ENCODE peak calls at places on chromosomes 4 and X, in eight cellular contexts. One of them, this sample, is unnamed.

GRCh38 chrX:71514367-71515038 is 18.4 kb upstream of the OGT start:
- DNase-seq in uterus: no peak
- DNase-seq in WERI-Rb-1: peak
- DNase-seq in breast epithelium: no peak
- DNase-seq in sigmoid colon: no peak
- DNase-seq in choroid plexus epithelial cell: no peak
- DNase-seq in mucosa of descending colon: no peak
- DNase-seq in IMR-90: no peak
- DNase-seq in this sample: no peak

GRCh38 chr4:102825261-102826071 is 1.9 kb downstream of the UBE2D3 start:
- DNase-seq in mucosa of descending colon: no peak
- DNase-seq in sigmoid colon: peak
- DNase-seq in WERI-Rb-1: no peak
- DNase-seq in uterus: no peak
- DNase-seq in IMR-90: peak
- DNase-seq in breast epithelium: no peak
- DNase-seq in choroid plexus epithelial cell: peak
- DNase-seq in this sample: no peak

GRCh38 chr4:173039617-173040176 is 128.9 kb upstream of the GALNT7 start:
- DNase-seq in IMR-90: no peak
- DNase-seq in mucosa of descending colon: no peak
- DNase-seq in choroid plexus epithelial cell: peak
- DNase-seq in sigmoid colon: no peak
- DNase-seq in uterus: no peak
- DNase-seq in breast epithelium: no peak
- DNase-seq in WERI-Rb-1: no peak
- DNase-seq in this sample: no peak

GRCh38 chr4:152512483-152512882 is 23.4 kb downstream of the FBXW7 start:
- DNase-seq in WERI-Rb-1: no peak
- DNase-seq in uterus: no peak
- DNase-seq in sigmoid colon: no peak
- DNase-seq in breast epithelium: no peak
- DNase-seq in choroid plexus epithelial cell: no peak
- DNase-seq in mucosa of descending colon: no peak
- DNase-seq in IMR-90: no peak
- DNase-seq in this sample: no peak

GRCh38 chr4:146245899-146246298 is 31.6 kb downstream of the REELD1 start:
- DNase-seq in mucosa of descending colon: no peak
- DNase-seq in breast epithelium: no peak
- DNase-seq in IMR-90: no peak
- DNase-seq in sigmoid colon: no peak
- DNase-seq in choroid plexus epithelial cell: no peak
- DNase-seq in WERI-Rb-1: no peak
- DNase-seq in uterus: no peak
- DNase-seq in this sample: no peak

GRCh38 chr4:88606832-88607231 is 14.6 kb downstream of the HERC3 start:
- DNase-seq in uterus: no peak
- DNase-seq in IMR-90: no peak
- DNase-seq in WERI-Rb-1: no peak
- DNase-seq in mucosa of descending colon: no peak
- DNase-seq in sigmoid colon: no peak
- DNase-seq in breast epithelium: no peak
- DNase-seq in choroid plexus epithelial cell: no peak
- DNase-seq in this sample: no peak

GRCh38 chr4:159432436-159432835 is 329.6 kb downstream of the RAPGEF2 start:
- DNase-seq in IMR-90: no peak
- DNase-seq in breast epithelium: no peak
- DNase-seq in sigmoid colon: no peak
- DNase-seq in uterus: no peak
- DNase-seq in mucosa of descending colon: no peak
- DNase-seq in WERI-Rb-1: no peak
- DNase-seq in choroid plexus epithelial cell: no peak
- DNase-seq in this sample: no peak

GRCh38 chr4:98262431-98262830 is 1.2 kb downstream of the RAP1GDS1 start:
- DNase-seq in WERI-Rb-1: no peak
- DNase-seq in breast epithelium: no peak
- DNase-seq in choroid plexus epithelial cell: peak
- DNase-seq in mucosa of descending colon: no peak
- DNase-seq in sigmoid colon: no peak
- DNase-seq in uterus: no peak
- DNase-seq in IMR-90: no peak
- DNase-seq in this sample: no peak

GRCh38 chr4:1866095-1866755 is 5.0 kb upstream of the NSD2 start:
- DNase-seq in choroid plexus epithelial cell: no peak
- DNase-seq in sigmoid colon: no peak
- DNase-seq in uterus: no peak
- DNase-seq in breast epithelium: no peak
- DNase-seq in WERI-Rb-1: peak
- DNase-seq in IMR-90: no peak
- DNase-seq in mucosa of descending colon: no peak
- DNase-seq in this sample: no peak

GRCh38 chr4:57658673-57659072 is 548.5 kb upstream of the IGFBP7 start:
- DNase-seq in sigmoid colon: no peak
- DNase-seq in IMR-90: no peak
- DNase-seq in choroid plexus epithelial cell: no peak
- DNase-seq in breast epithelium: no peak
- DNase-seq in uterus: no peak
- DNase-seq in WERI-Rb-1: no peak
- DNase-seq in mucosa of descending colon: no peak
- DNase-seq in this sample: no peak

GRCh38 chr4:58940167-58940566 is 1830.0 kb upstream of the IGFBP7 start:
- DNase-seq in WERI-Rb-1: no peak
- DNase-seq in sigmoid colon: no peak
- DNase-seq in breast epithelium: no peak
- DNase-seq in IMR-90: no peak
- DNase-seq in uterus: no peak
- DNase-seq in choroid plexus epithelial cell: no peak
- DNase-seq in mucosa of descending colon: no peak
- DNase-seq in this sample: no peak

GRCh38 chr4:13920901-13921300 is 293.4 kb upstream of the BOD1L1 start:
- DNase-seq in mucosa of descending colon: no peak
- DNase-seq in choroid plexus epithelial cell: peak
- DNase-seq in WERI-Rb-1: no peak
- DNase-seq in uterus: peak
- DNase-seq in sigmoid colon: peak
- DNase-seq in IMR-90: peak
- DNase-seq in breast epithelium: no peak
- DNase-seq in this sample: no peak

GRCh38 chr4:87375719-87376291 is 15.2 kb downstream of the HSD17B11 start:
- DNase-seq in uterus: no peak
- DNase-seq in choroid plexus epithelial cell: peak
- DNase-seq in WERI-Rb-1: no peak
- DNase-seq in sigmoid colon: peak
- DNase-seq in IMR-90: peak
- DNase-seq in mucosa of descending colon: no peak
- DNase-seq in breast epithelium: no peak
- DNase-seq in this sample: no peak

GRCh38 chr4:3280466-3280865 is 12.4 kb upstream of the RGS12 start:
- DNase-seq in WERI-Rb-1: no peak
- DNase-seq in sigmoid colon: no peak
- DNase-seq in breast epithelium: no peak
- DNase-seq in choroid plexus epithelial cell: no peak
- DNase-seq in IMR-90: no peak
- DNase-seq in mucosa of descending colon: no peak
- DNase-seq in uterus: no peak
- DNase-seq in this sample: no peak

GRCh38 chr4:47814896-47815295 is 23.0 kb downstream of the CORIN start:
- DNase-seq in sigmoid colon: no peak
- DNase-seq in uterus: no peak
- DNase-seq in IMR-90: peak
- DNase-seq in breast epithelium: no peak
- DNase-seq in WERI-Rb-1: no peak
- DNase-seq in choroid plexus epithelial cell: peak
- DNase-seq in mucosa of descending colon: no peak
- DNase-seq in this sample: no peak

GRCh38 chr4:172983014-172983413 is 185.6 kb upstream of the GALNT7 start:
- DNase-seq in breast epithelium: no peak
- DNase-seq in WERI-Rb-1: no peak
- DNase-seq in sigmoid colon: no peak
- DNase-seq in uterus: no peak
- DNase-seq in mucosa of descending colon: no peak
- DNase-seq in choroid plexus epithelial cell: peak
- DNase-seq in IMR-90: no peak
- DNase-seq in this sample: no peak

GRCh38 chr4:6988016-6988715 is 55.0 kb upstream of the TADA2B start:
- DNase-seq in sigmoid colon: no peak
- DNase-seq in WERI-Rb-1: no peak
- DNase-seq in breast epithelium: no peak
- DNase-seq in IMR-90: no peak
- DNase-seq in uterus: no peak
- DNase-seq in choroid plexus epithelial cell: no peak
- DNase-seq in mucosa of descending colon: no peak
- DNase-seq in this sample: no peak

GRCh38 chrX:109134777-109135176 is 347.1 kb downstream of the GUCY2F start:
- DNase-seq in uterus: no peak
- DNase-seq in sigmoid colon: no peak
- DNase-seq in breast epithelium: no peak
- DNase-seq in WERI-Rb-1: no peak
- DNase-seq in mucosa of descending colon: no peak
- DNase-seq in IMR-90: no peak
- DNase-seq in choroid plexus epithelial cell: no peak
- DNase-seq in this sample: no peak

GRCh38 chr4:30269850-30270249 is 450.3 kb upstream of the PCDH7 start:
- DNase-seq in IMR-90: no peak
- DNase-seq in sigmoid colon: no peak
- DNase-seq in WERI-Rb-1: no peak
- DNase-seq in uterus: no peak
- DNase-seq in mucosa of descending colon: no peak
- DNase-seq in choroid plexus epithelial cell: peak
- DNase-seq in breast epithelium: no peak
- DNase-seq in this sample: no peak

GRCh38 chr4:20251796-20252655 is at the start of gene SLIT2:
- DNase-seq in WERI-Rb-1: peak
- DNase-seq in IMR-90: peak
- DNase-seq in choroid plexus epithelial cell: peak
- DNase-seq in sigmoid colon: peak
- DNase-seq in mucosa of descending colon: peak
- DNase-seq in uterus: peak
- DNase-seq in breast epithelium: peak
- DNase-seq in this sample: peak

GRCh38 chr4:76687730-76688441 is 210.1 kb downstream of the SOWAHB start:
- DNase-seq in IMR-90: no peak
- DNase-seq in sigmoid colon: no peak
- DNase-seq in mucosa of descending colon: no peak
- DNase-seq in choroid plexus epithelial cell: no peak
- DNase-seq in uterus: no peak
- DNase-seq in breast epithelium: no peak
- DNase-seq in WERI-Rb-1: peak
- DNase-seq in this sample: no peak

DNA sequence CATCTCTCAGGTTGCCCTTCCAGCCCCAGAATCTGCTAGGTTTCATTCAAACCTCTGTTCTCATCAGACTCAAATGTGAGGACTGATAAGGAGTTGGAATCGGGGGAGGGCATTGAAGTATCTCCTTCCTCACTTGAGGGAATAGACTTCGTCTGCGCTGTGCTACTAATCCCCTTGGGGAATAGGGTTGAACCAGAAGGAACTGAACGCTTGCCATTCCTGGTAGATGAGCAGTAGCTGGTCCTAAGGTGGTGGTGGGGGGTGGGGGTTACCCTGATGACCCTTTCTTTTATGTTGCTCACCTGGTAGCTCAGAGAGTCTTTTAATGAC is 692 bp upstream of the SLC9A7 start:
- DNase-seq in sigmoid colon: no peak
- DNase-seq in choroid plexus epithelial cell: no peak
- DNase-seq in IMR-90: peak
- DNase-seq in uterus: no peak
- DNase-seq in WERI-Rb-1: peak
- DNase-seq in breast epithelium: no peak
- DNase-seq in mucosa of descending colon: no peak
- DNase-seq in this sample: no peak
- TF ChIP-seq CTCF in sigmoid colon: no peak
- TF ChIP-seq CTCF in choroid plexus epithelial cell: no peak
- TF ChIP-seq CTCF in IMR-90: no peak
- TF ChIP-seq CTCF in uterus: no peak
- TF ChIP-seq CTCF in WERI-Rb-1: no peak
- TF ChIP-seq CTCF in breast epithelium: no peak
- TF ChIP-seq CTCF in mucosa of descending colon: no peak
- TF ChIP-seq CTCF in this sample: no peak

DNA sequence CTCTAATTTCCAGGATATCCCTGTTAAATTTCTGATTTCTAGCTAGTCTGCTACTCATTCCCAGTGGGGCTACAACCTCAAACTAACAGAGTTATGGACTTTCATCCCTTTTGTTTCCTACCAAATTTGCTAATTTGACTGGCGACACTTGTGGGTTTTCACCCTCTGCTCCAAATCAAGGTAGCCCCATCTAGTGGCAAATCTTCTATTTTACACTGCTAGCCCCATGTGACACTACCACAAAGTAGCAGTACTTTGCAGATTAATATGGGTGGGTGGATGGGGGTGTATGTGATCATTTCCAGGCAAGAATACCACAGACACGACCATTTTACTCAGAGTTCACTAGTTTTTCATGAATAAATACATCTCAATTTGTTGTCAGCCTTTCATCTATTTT is 150.3 kb downstream of the MSL3 start:
- DNase-seq in WERI-Rb-1: peak
- DNase-seq in IMR-90: no peak
- DNase-seq in sigmoid colon: no peak
- DNase-seq in mucosa of descending colon: no peak
- DNase-seq in breast epithelium: no peak
- DNase-seq in uterus: no peak
- DNase-seq in choroid plexus epithelial cell: peak
- DNase-seq in this sample: no peak
- TF ChIP-seq CTCF in WERI-Rb-1: peak
- TF ChIP-seq CTCF in IMR-90: no peak
- TF ChIP-seq CTCF in sigmoid colon: no peak
- TF ChIP-seq CTCF in mucosa of descending colon: no peak
- TF ChIP-seq CTCF in breast epithelium: no peak
- TF ChIP-seq CTCF in uterus: no peak
- TF ChIP-seq CTCF in choroid plexus epithelial cell: peak
- TF ChIP-seq CTCF in this sample: peak

DNA sequence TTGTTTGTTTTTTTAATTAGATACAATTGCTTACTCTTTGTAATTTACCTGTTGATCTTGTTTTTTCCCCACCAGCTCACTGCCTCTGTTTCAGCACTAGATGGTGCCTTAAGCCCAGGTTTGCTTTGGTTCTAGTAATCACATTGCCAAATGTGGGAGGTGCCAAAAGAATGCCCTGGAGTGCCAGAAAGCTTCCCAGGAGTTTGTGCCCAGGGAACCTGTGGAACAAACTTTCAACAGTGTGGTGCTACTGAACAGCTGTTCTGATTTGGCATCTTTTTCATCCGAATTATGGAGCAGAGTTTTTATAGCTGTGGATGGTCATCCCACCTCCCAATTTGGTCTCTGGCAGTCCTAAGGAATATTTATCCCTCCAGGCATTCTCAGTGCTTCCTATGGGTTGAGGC is 1000.7 kb downstream of the STIM2 start:
- DNase-seq in sigmoid colon: no peak
- DNase-seq in breast epithelium: no peak
- DNase-seq in IMR-90: peak
- DNase-seq in uterus: no peak
- DNase-seq in mucosa of descending colon: no peak
- DNase-seq in choroid plexus epithelial cell: peak
- DNase-seq in WERI-Rb-1: peak
- DNase-seq in this sample: no peak
- TF ChIP-seq CTCF in sigmoid colon: no peak
- TF ChIP-seq CTCF in breast epithelium: no peak
- TF ChIP-seq CTCF in IMR-90: peak
- TF ChIP-seq CTCF in uterus: no peak
- TF ChIP-seq CTCF in mucosa of descending colon: no peak
- TF ChIP-seq CTCF in choroid plexus epithelial cell: peak
- TF ChIP-seq CTCF in WERI-Rb-1: peak
- TF ChIP-seq CTCF in this sample: peak

GRCh38 chr4:187380181-187380581 is 615.4 kb upstream of the ZFP42 start:
- DNase-seq in choroid plexus epithelial cell: peak
- DNase-seq in breast epithelium: no peak
- DNase-seq in WERI-Rb-1: peak
- DNase-seq in IMR-90: peak
- DNase-seq in uterus: no peak
- DNase-seq in mucosa of descending colon: peak
- DNase-seq in sigmoid colon: no peak
- DNase-seq in this sample: no peak
- TF ChIP-seq CTCF in choroid plexus epithelial cell: peak
- TF ChIP-seq CTCF in breast epithelium: no peak
- TF ChIP-seq CTCF in WERI-Rb-1: peak
- TF ChIP-seq CTCF in IMR-90: no peak
- TF ChIP-seq CTCF in uterus: no peak
- TF ChIP-seq CTCF in mucosa of descending colon: peak
- TF ChIP-seq CTCF in sigmoid colon: no peak
- TF ChIP-seq CTCF in this sample: peak